ENCODE peak calls at places on chromosomes 13 and 19, in four cellular contexts. J is HepG2, X is HCT116, E is SK-N-SH. I is an unnamed sample.
A peak's percentile ranks its signal among the peaks of the same experiment; 100 is the strongest.

GRCh38 chr13:105778196-105778595 is 757.3 kb downstream of the EFNB2 start:
- DNase-seq in J (no peak), X (no peak), E (no peak), I (no peak)

GRCh38 chr13:90919153-90919552 is 428.3 kb upstream of the MIR17HG start:
- DNase-seq in J (no peak), X (no peak), E (no peak), I (no peak)

GRCh38 chr19:29325241-29325975 is 112.5 kb upstream of the UQCRFS1 start:
- DNase-seq in J (no peak), X (no peak), E (no peak), I (no peak)

GRCh38 chr13:71998223-71998622 is 131.2 kb upstream of the DACH1 start:
- DNase-seq in J (no peak), X (no peak), E (no peak), I (no peak)

GRCh38 chr19:8311461-8312260 is 3.5 kb upstream of the CD320 start:
- DNase-seq in J (no peak), X (no peak), E (no peak), I (no peak)

GRCh38 chr13:43113603-43114002 is 90.2 kb downstream of the DNAJC15 start:
- DNase-seq in J (peak; percentile 25), X (no peak), E (no peak), I (no peak)

GRCh38 chr19:7187605-7188339 is 106.4 kb downstream of the INSR start:
- DNase-seq in J (no peak), X (no peak), E (no peak), I (no peak)

GRCh38 chr13:49733181-49733951 is 42.1 kb upstream of the EBPL start:
- DNase-seq in J (peak; percentile 59), X (no peak), E (no peak), I (no peak)

GRCh38 chr19:37692956-37693660 is 26.5 kb downstream of the ZNF607 start:
- DNase-seq in J (peak; percentile 7), X (no peak), E (no peak), I (peak; percentile 11)

GRCh38 chr19:17304386-17305047 is 1.2 kb upstream of the MRPL34 start:
- DNase-seq in J (no peak), X (no peak), E (no peak), I (no peak)

GRCh38 chr13:46492946-46493345 is 60.0 kb upstream of the LRCH1 start:
- DNase-seq in J (peak; percentile 22), X (peak; percentile 32), E (peak; percentile 46), I (peak; percentile 17)

GRCh38 chr13:20667857-20668256 is 35.6 kb upstream of the IL17D start:
- DNase-seq in J (no peak), X (no peak), E (no peak), I (no peak)

GRCh38 chr19:29587059-29587458 is 19.0 kb upstream of the POP4 start:
- DNase-seq in J (no peak), X (no peak), E (no peak), I (no peak)

GRCh38 chr13:20990910-20991525 is 70.4 kb downstream of the LATS2 start:
- DNase-seq in J (no peak), X (no peak), E (no peak), I (no peak)

GRCh38 chr13:30790592-30790991 is 55.2 kb downstream of the ALOX5AP start:
- DNase-seq in J (no peak), X (no peak), E (no peak), I (no peak)

GRCh38 chr13:25455146-25455545 is 83.4 kb downstream of the ATP8A2 start:
- DNase-seq in J (no peak), X (no peak), E (no peak), I (no peak)

GRCh38 chr13:39779337-39780270 is 124.1 kb downstream of the COG6 start:
- DNase-seq in J (no peak), X (no peak), E (no peak), I (no peak)

GRCh38 chr19:1026189-1027019 is at the start of gene CNN2:
- DNase-seq in J (peak; percentile 64), X (no peak), E (peak; percentile 87), I (peak; percentile 86)

GRCh38 chr13:41054919-41055619 is 6.2 kb upstream of the WBP4 start:
- DNase-seq in J (peak; percentile 35), X (no peak), E (peak; percentile 15), I (no peak)

DNA sequence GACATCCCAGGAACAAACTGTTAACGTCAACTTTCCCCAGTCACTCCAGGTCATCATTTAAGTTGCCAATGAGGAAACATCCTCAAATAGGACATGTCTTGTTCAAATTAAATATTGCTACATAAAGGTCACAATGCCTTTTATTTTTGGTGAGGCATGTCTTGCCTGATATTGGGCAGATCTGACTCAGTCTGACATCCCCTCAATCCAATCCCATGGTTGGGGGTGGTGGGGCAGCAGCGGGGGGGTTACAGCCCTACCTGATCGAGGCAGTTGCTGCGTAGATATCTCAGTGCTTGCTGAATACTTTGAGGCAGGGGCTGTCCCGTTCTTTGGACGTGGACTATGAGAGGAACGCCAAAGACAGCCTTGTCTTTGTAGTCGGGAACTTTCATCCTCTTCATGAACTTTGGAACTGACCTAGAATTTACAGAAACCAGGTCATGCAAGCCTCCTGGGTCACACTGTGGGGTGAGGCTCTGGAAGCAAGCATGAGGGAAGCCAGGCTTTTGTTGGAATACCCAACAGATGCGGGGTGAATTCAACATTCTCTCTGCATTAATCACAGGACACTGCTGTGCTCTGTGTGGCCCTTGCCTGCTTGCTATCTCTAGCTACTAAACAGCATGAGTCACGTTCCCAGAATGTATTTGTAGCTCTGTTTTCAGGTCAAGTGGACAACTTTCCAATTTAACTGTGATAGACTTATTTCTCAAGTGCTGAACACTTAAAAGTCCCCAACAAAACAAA is 109.8 kb downstream of the KL start:
- DNase-seq in J (peak; percentile 99), X (peak; percentile 87), E (no peak), I (no peak)
- TF ChIP-seq ELF1 in J (peak; percentile 40), X (no peak), E (no peak), I (no peak)

GRCh38 chr19:31149306-31149975 is 199.8 kb downstream of the TSHZ3 start:
- DNase-seq in J (no peak), X (no peak), E (no peak), I (no peak)

GRCh38 chr19:31154021-31154420 is 195.2 kb downstream of the TSHZ3 start:
- DNase-seq in J (no peak), X (no peak), E (no peak), I (no peak)

GRCh38 chr19:31147234-31147633 is 202.0 kb downstream of the TSHZ3 start:
- DNase-seq in J (no peak), X (no peak), E (no peak), I (no peak)

GRCh38 chr19:31148671-31149070 is 200.6 kb downstream of the TSHZ3 start:
- DNase-seq in J (no peak), X (no peak), E (no peak), I (no peak)

DNA sequence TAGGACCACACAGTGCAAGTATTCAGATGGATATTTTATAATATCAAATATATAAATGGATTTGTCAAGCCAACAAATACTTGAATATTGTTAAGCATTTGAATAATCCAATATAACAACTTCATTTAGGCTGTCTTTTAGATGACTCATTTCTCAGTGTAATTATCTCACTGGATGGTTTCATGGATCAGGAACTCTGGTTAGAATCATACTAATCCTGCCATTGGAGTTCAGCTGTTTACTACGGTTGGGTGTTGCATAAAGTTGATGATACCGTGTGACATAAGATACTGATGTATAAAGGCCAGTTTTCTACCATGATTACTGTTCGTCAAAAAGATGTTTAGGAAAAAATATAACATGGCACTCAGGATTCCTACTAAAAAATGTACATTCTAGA is 196.3 kb downstream of the TSHZ3 start:
- DNase-seq in J (no peak), X (no peak), E (no peak), I (no peak)
- TF ChIP-seq ELF1 in J (no peak), X (no peak), E (no peak), I (no peak)

DNA sequence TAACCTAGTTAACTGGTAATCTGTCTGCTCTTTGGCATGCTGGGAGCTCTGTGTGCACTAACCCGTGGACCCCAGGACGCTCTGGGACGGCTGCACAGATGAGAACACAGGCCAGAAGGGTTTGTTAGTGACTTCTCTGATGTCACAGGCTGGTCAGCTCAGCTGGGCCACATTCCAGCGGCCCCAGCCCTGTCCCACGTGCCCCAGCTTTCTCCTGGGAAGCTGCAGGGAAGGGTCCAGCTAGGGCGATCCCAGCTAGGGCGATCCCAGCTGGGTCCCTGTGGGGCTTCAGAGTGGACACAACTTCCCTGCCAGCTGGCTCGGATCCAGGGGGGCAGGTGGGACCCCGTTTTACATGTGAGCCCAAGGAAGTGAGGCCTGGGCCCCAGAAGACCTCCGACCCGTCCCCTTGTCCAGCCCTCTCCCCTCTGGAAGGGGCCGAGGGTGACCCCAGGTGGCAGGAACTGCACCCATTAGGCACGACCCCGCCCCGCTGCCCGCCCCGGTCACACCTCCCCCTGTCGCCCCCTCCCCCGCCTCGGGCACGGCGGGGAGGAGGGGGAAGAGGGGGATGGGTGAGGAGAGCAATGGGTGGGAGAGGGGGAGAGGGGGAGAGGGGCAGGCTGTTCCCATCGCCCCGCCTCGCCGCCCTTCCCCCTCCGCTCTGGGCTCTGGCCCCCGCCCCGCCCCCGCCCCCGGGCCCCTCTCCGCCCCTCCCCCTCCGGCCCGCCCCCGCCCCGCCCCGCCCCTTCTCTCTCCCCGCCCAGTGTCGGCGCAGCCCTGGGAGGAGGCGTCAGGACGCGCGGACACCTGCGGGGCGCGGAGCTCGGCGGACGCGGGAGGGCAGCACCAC is 75.2 kb upstream of the MCF2L start:
- DNase-seq in J (peak; percentile 76), X (no peak), E (peak; percentile 94), I (peak; percentile 91)
- TF ChIP-seq ELF1 in J (peak; percentile 45), X (no peak), E (no peak), I (no peak)

GRCh38 chr13:38688674-38689073 is 1.8 kb downstream of the FREM2 start:
- DNase-seq in J (no peak), X (no peak), E (no peak), I (no peak)

GRCh38 chr13:38686635-38687245 is at the start of gene FREM2:
- DNase-seq in J (no peak), X (no peak), E (no peak), I (no peak)

GRCh38 chr13:38685974-38686571 is 804 bp upstream of the FREM2 start:
- DNase-seq in J (no peak), X (no peak), E (peak; percentile 16), I (no peak)

GRCh38 chr13:38690231-38690630 is 3.4 kb downstream of the FREM2 start:
- DNase-seq in J (no peak), X (no peak), E (no peak), I (no peak)

GRCh38 chr13:38687246-38688229 is 661 bp downstream of the FREM2 start:
- DNase-seq in J (no peak), X (no peak), E (peak; percentile 15), I (no peak)
- TF ChIP-seq ELF1 in J (no peak), X (no peak), E (no peak), I (no peak)

GRCh38 chr13:83780201-83780600 is 102.1 kb downstream of the SLITRK1 start:
- DNase-seq in J (peak; percentile 27), X (peak; percentile 0), E (peak; percentile 14), I (peak; percentile 4)
- TF ChIP-seq ELF1 in J (no peak), X (no peak), E (no peak), I (no peak)